ENCODE peak calls at places on chromosomes 7 and 10, in five cellular contexts. One of them, this sample, is unnamed.

GRCh38 chr7:8176370-8177081 is 85.4 kb downstream of the ICA1 start:
- DNase-seq in psoas muscle: no peak
- DNase-seq in IMR-90: no peak
- DNase-seq in iPS DF 6.9: no peak
- DNase-seq in body of pancreas: no peak
- DNase-seq in this sample: no peak

GRCh38 chr10:130108934-130109604 is 1.6 kb downstream of the C10orf143 start:
- DNase-seq in psoas muscle: no peak
- DNase-seq in IMR-90: no peak
- DNase-seq in iPS DF 6.9: no peak
- DNase-seq in body of pancreas: no peak
- DNase-seq in this sample: no peak

GRCh38 chr7:44909596-44909995 is 24.3 kb upstream of the PURB start:
- DNase-seq in psoas muscle: no peak
- DNase-seq in IMR-90: no peak
- DNase-seq in iPS DF 6.9: no peak
- DNase-seq in body of pancreas: no peak
- DNase-seq in this sample: no peak

GRCh38 chr7:43112941-43113621 is 634 bp downstream of the HECW1 start:
- DNase-seq in psoas muscle: peak; percentile 54
- DNase-seq in IMR-90: peak; percentile 49
- DNase-seq in iPS DF 6.9: no peak
- DNase-seq in body of pancreas: no peak
- DNase-seq in this sample: peak; percentile 53

GRCh38 chr10:513393-513792 is 176.1 kb downstream of the DIP2C start:
- DNase-seq in psoas muscle: no peak
- DNase-seq in IMR-90: no peak
- DNase-seq in iPS DF 6.9: no peak
- DNase-seq in body of pancreas: peak; percentile 47
- DNase-seq in this sample: no peak

GRCh38 chr7:40354736-40355135 is 219.9 kb downstream of the SUGCT start:
- DNase-seq in psoas muscle: no peak
- DNase-seq in IMR-90: peak; percentile 24
- DNase-seq in iPS DF 6.9: no peak
- DNase-seq in body of pancreas: no peak
- DNase-seq in this sample: no peak

GRCh38 chr10:3222068-3222467 is 49.5 kb upstream of the PITRM1 start:
- DNase-seq in psoas muscle: no peak
- DNase-seq in IMR-90: no peak
- DNase-seq in iPS DF 6.9: no peak
- DNase-seq in body of pancreas: no peak
- DNase-seq in this sample: no peak

GRCh38 chr10:80460399-80461207 is 6.5 kb downstream of the TSPAN14 start:
- DNase-seq in psoas muscle: no peak
- DNase-seq in IMR-90: peak; percentile 63
- DNase-seq in iPS DF 6.9: no peak
- DNase-seq in body of pancreas: peak; percentile 96
- DNase-seq in this sample: peak; percentile 71

GRCh38 chr7:41861642-41862041 is 158.8 kb upstream of the INHBA start:
- DNase-seq in psoas muscle: no peak
- DNase-seq in IMR-90: no peak
- DNase-seq in iPS DF 6.9: no peak
- DNase-seq in body of pancreas: no peak
- DNase-seq in this sample: no peak

GRCh38 chr7:128705891-128706333 is 33.2 kb upstream of the CALU start:
- DNase-seq in psoas muscle: no peak
- DNase-seq in IMR-90: peak; percentile 25
- DNase-seq in iPS DF 6.9: no peak
- DNase-seq in body of pancreas: no peak
- DNase-seq in this sample: no peak

GRCh38 chr10:71395621-71396020 is 1.1 kb upstream of the CDH23 start:
- DNase-seq in psoas muscle: no peak
- DNase-seq in IMR-90: no peak
- DNase-seq in iPS DF 6.9: no peak
- DNase-seq in body of pancreas: no peak
- DNase-seq in this sample: no peak

GRCh38 chr10:27568196-27569175 is 64.4 kb downstream of the RAB18 start:
- DNase-seq in psoas muscle: no peak
- DNase-seq in IMR-90: no peak
- DNase-seq in iPS DF 6.9: no peak
- DNase-seq in body of pancreas: no peak
- DNase-seq in this sample: no peak

GRCh38 chr10:128716181-128716580 is 590.0 kb upstream of the MKI67 start:
- DNase-seq in psoas muscle: no peak
- DNase-seq in IMR-90: no peak
- DNase-seq in iPS DF 6.9: no peak
- DNase-seq in body of pancreas: no peak
- DNase-seq in this sample: no peak

GRCh38 chr10:58177362-58177947 is 90.2 kb downstream of the IPMK start:
- DNase-seq in psoas muscle: no peak
- DNase-seq in IMR-90: peak; percentile 47
- DNase-seq in iPS DF 6.9: no peak
- DNase-seq in body of pancreas: no peak
- DNase-seq in this sample: no peak

GRCh38 chr7:6273380-6273837 is 985 bp upstream of the CYTH3 start:
- DNase-seq in psoas muscle: no peak
- DNase-seq in IMR-90: no peak
- DNase-seq in iPS DF 6.9: no peak
- DNase-seq in body of pancreas: peak; percentile 61
- DNase-seq in this sample: no peak

GRCh38 chr10:59300386-59300785 is 62.0 kb downstream of the FAM13C start:
- DNase-seq in psoas muscle: no peak
- DNase-seq in IMR-90: no peak
- DNase-seq in iPS DF 6.9: no peak
- DNase-seq in body of pancreas: no peak
- DNase-seq in this sample: no peak

GRCh38 chr10:93821051-93821772 is 63.5 kb downstream of the LGI1 start:
- DNase-seq in psoas muscle: no peak
- DNase-seq in IMR-90: peak; percentile 58
- DNase-seq in iPS DF 6.9: no peak
- DNase-seq in body of pancreas: no peak
- DNase-seq in this sample: no peak

GRCh38 chr7:139825666-139826290 is 3.3 kb upstream of the TBXAS1 start:
- DNase-seq in psoas muscle: no peak
- DNase-seq in IMR-90: peak; percentile 81
- DNase-seq in iPS DF 6.9: no peak
- DNase-seq in body of pancreas: no peak
- DNase-seq in this sample: peak; percentile 24

GRCh38 chr10:121927361-121927840 is 430 bp downstream of the ATE1 start:
- DNase-seq in psoas muscle: peak; percentile 77
- DNase-seq in IMR-90: peak; percentile 43
- DNase-seq in iPS DF 6.9: no peak
- DNase-seq in body of pancreas: peak; percentile 59
- DNase-seq in this sample: peak; percentile 71

GRCh38 chr7:116698930-116699722 is 27.1 kb downstream of the MET start:
- DNase-seq in psoas muscle: no peak
- DNase-seq in IMR-90: no peak
- DNase-seq in iPS DF 6.9: no peak
- DNase-seq in body of pancreas: no peak
- DNase-seq in this sample: no peak

GRCh38 chr7:101315336-101315735 is 6.3 kb downstream of the IFT22 start:
- DNase-seq in psoas muscle: no peak
- DNase-seq in IMR-90: peak; percentile 49
- DNase-seq in iPS DF 6.9: no peak
- DNase-seq in body of pancreas: peak; percentile 52
- DNase-seq in this sample: peak; percentile 3

GRCh38 chr10:8278099-8278498 is 223.6 kb downstream of the GATA3 start:
- DNase-seq in psoas muscle: no peak
- DNase-seq in IMR-90: no peak
- DNase-seq in iPS DF 6.9: no peak
- DNase-seq in body of pancreas: no peak
- DNase-seq in this sample: no peak

GRCh38 chr10:76195990-76196389 is 764.6 kb downstream of the LRMDA start:
- DNase-seq in psoas muscle: no peak
- DNase-seq in IMR-90: peak; percentile 16
- DNase-seq in iPS DF 6.9: no peak
- DNase-seq in body of pancreas: no peak
- DNase-seq in this sample: no peak

GRCh38 chr10:76192151-76192550 is 760.7 kb downstream of the LRMDA start:
- DNase-seq in psoas muscle: no peak
- DNase-seq in IMR-90: no peak
- DNase-seq in iPS DF 6.9: no peak
- DNase-seq in body of pancreas: no peak
- DNase-seq in this sample: no peak

GRCh38 chr10:76192694-76193304 is 761.4 kb downstream of the LRMDA start:
- DNase-seq in psoas muscle: no peak
- DNase-seq in IMR-90: peak; percentile 83
- DNase-seq in iPS DF 6.9: no peak
- DNase-seq in body of pancreas: no peak
- DNase-seq in this sample: no peak

GRCh38 chr10:76191371-76191770 is 759.9 kb downstream of the LRMDA start:
- DNase-seq in psoas muscle: no peak
- DNase-seq in IMR-90: no peak
- DNase-seq in iPS DF 6.9: no peak
- DNase-seq in body of pancreas: no peak
- DNase-seq in this sample: no peak

DNA sequence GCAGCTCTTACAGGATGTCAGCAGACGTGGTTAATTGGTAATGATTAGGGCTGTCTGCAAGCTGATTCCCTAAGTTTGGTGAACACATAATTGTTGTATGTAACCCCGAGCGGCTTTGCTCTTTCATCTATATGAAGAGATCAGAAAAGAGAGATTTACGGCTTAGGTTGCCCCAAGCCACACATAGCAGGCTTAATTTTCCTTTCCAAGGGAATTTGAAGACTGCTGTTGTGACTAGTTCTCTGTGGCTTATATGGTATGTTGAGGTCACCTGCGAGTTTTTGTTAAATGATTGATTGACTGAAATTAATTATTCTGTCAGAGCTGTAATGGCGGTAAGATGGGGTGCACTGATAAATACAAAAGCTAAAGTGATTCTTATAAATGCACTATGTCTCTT is 759.4 kb downstream of the LRMDA start:
- DNase-seq in psoas muscle: no peak
- DNase-seq in IMR-90: no peak
- DNase-seq in iPS DF 6.9: no peak
- DNase-seq in body of pancreas: no peak
- DNase-seq in this sample: no peak
- H3K9me3 ChIP-seq in psoas muscle: no peaks in the 10 kb centered on the region
- H3K9me3 ChIP-seq in IMR-90: no peaks in the 10 kb centered on the region
- H3K9me3 ChIP-seq in iPS DF 6.9: no peaks in the 10 kb centered on the region
- H3K9me3 ChIP-seq in body of pancreas: no peaks in the 10 kb centered on the region
- H3K9me3 ChIP-seq in this sample: no peaks in the 10 kb centered on the region

DNA sequence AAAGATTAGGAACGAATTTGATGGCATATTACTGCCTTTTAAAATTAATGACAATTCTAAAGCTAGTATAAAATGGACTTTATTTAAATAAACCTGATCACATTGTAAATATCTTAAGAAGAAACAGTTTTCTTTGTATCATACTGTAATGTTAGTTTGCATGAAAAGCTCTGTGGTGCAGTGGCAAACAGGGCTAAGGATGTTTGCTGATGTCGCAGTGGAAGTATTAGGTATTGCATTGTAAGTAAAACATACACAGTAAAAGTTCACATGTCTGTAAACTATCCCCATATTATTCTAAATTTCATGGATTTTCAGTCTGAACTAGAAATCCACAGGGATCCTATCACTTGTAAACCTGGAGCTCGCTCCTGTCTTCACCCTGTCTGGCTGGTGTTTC is 252.6 kb upstream of the ZNF32 start:
- DNase-seq in psoas muscle: no peak
- DNase-seq in IMR-90: peak; percentile 46
- DNase-seq in iPS DF 6.9: no peak
- DNase-seq in body of pancreas: no peak
- DNase-seq in this sample: no peak
- H3K4me3 ChIP-seq in psoas muscle: no peak overlapping the region
- H3K4me3 ChIP-seq in IMR-90: no peak overlapping the region
- H3K4me3 ChIP-seq in iPS DF 6.9: no peak overlapping the region
- H3K4me3 ChIP-seq in body of pancreas: no peak overlapping the region
- H3K4me3 ChIP-seq in this sample: no peak overlapping the region

DNA sequence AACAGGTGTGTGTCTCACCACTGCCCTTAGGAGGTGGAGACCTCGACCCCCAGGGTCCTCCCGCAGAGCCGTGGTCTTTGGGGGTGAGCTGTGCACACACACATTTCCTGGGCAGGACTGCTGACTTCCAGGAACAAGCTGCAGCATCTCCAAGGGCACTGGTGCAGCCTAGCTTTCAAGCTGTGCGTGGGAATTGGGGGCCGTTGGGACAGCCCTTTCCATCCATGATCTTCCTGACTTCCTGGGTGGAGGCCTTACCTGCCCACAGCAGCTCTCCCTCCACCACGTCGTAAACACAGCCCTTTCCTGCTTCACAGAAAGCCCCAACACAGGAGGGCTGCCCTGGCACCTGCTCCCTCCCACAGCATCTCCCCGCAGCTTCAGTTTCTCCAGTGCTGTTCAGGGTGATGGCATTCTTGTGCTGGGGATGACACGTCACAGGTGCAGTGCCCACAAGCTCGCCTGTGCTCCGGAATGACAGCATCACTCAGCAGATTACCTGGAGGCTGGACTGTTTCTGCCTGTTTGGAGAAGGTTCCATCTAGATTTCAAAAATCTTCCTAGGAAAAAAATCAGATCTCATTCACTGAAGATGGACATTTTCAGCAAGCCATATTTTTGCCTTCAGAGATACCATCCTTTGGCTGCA is 208.0 kb upstream of the PPP2R2D start:
- DNase-seq in psoas muscle: no peak
- DNase-seq in IMR-90: no peak
- DNase-seq in iPS DF 6.9: no peak
- DNase-seq in body of pancreas: no peak
- DNase-seq in this sample: no peak
- H3K9me3 ChIP-seq in psoas muscle: no peaks in the 10 kb centered on the region
- H3K9me3 ChIP-seq in IMR-90: peaks cover 63% of the 10 kb centered on the region
- H3K9me3 ChIP-seq in iPS DF 6.9: no peaks in the 10 kb centered on the region
- H3K9me3 ChIP-seq in body of pancreas: no peaks in the 10 kb centered on the region
- H3K9me3 ChIP-seq in this sample: no peaks in the 10 kb centered on the region

GRCh38 chr7:50366311-50366710 is 61.8 kb downstream of the IKZF1 start:
- DNase-seq in psoas muscle: no peak
- DNase-seq in IMR-90: no peak
- DNase-seq in iPS DF 6.9: no peak
- DNase-seq in body of pancreas: no peak
- DNase-seq in this sample: no peak

GRCh38 chr7:50369408-50370026 is 65.0 kb downstream of the IKZF1 start:
- DNase-seq in psoas muscle: no peak
- DNase-seq in IMR-90: no peak
- DNase-seq in iPS DF 6.9: peak; percentile 64
- DNase-seq in body of pancreas: no peak
- DNase-seq in this sample: no peak

GRCh38 chr7:50367098-50367497 is 62.6 kb downstream of the IKZF1 start:
- DNase-seq in psoas muscle: no peak
- DNase-seq in IMR-90: no peak
- DNase-seq in iPS DF 6.9: no peak
- DNase-seq in body of pancreas: no peak
- DNase-seq in this sample: no peak

GRCh38 chr7:50368366-50368765 is 63.9 kb downstream of the IKZF1 start:
- DNase-seq in psoas muscle: no peak
- DNase-seq in IMR-90: no peak
- DNase-seq in iPS DF 6.9: no peak
- DNase-seq in body of pancreas: no peak
- DNase-seq in this sample: no peak

DNA sequence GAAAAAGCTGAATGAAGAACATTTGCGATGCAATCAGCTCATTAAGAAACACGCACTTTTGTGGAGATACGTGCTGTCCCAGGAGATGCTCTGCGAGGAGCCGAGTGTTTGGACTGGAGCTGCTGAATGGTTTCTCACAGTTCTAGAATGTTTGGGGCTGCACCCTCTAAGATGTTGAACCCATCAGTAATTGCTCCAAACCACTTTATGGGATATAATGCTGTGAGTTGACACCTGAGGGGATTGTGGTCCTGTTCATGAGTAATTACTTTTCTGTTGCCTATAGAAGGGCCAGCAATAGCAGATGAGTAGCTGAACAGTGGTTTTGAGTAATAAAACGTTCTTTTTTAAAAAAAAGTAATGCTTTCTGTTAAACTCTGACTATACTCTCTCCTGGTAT is 63.1 kb downstream of the IKZF1 start:
- DNase-seq in psoas muscle: no peak
- DNase-seq in IMR-90: no peak
- DNase-seq in iPS DF 6.9: no peak
- DNase-seq in body of pancreas: no peak
- DNase-seq in this sample: no peak
- H3K4me3 ChIP-seq in psoas muscle: no peak overlapping the region
- H3K4me3 ChIP-seq in IMR-90: no peak overlapping the region
- H3K4me3 ChIP-seq in iPS DF 6.9: no peak overlapping the region
- H3K4me3 ChIP-seq in body of pancreas: no peak overlapping the region
- H3K4me3 ChIP-seq in this sample: no peak overlapping the region